ENCODE peak calls at places on chromosomes 2 and 18, in five cellular contexts. One of them, this sample, is unnamed.

GRCh38 chr2:48694143-48694542 is 61.4 kb downstream of the LHCGR start:
- DNase-seq in adrenal gland: no peak
- DNase-seq in T-cell: no peak
- DNase-seq in AG09309: no peak
- DNase-seq in dorsolateral prefrontal cortex: no peak
- DNase-seq in this sample: no peak

GRCh38 chr2:79103199-79103598 is 15.4 kb upstream of the REG1B start:
- DNase-seq in adrenal gland: no peak
- DNase-seq in T-cell: no peak
- DNase-seq in AG09309: no peak
- DNase-seq in dorsolateral prefrontal cortex: no peak
- DNase-seq in this sample: no peak

GRCh38 chr2:120976501-120977307 is 241.0 kb downstream of the GLI2 start:
- DNase-seq in adrenal gland: no peak
- DNase-seq in T-cell: no peak
- DNase-seq in AG09309: no peak
- DNase-seq in dorsolateral prefrontal cortex: no peak
- DNase-seq in this sample: no peak

GRCh38 chr2:109722026-109722425 is 72.1 kb upstream of the RGPD5 start:
- DNase-seq in adrenal gland: no peak
- DNase-seq in T-cell: no peak
- DNase-seq in AG09309: no peak
- DNase-seq in dorsolateral prefrontal cortex: no peak
- DNase-seq in this sample: peak; percentile 37

GRCh38 chr2:241844066-241844728 is 14.5 kb downstream of the PDCD1 start:
- DNase-seq in adrenal gland: peak; percentile 84
- DNase-seq in T-cell: peak; percentile 44
- DNase-seq in AG09309: no peak
- DNase-seq in dorsolateral prefrontal cortex: no peak
- DNase-seq in this sample: no peak

GRCh38 chr2:44744961-44745360 is 196.5 kb upstream of the SIX3 start:
- DNase-seq in adrenal gland: no peak
- DNase-seq in T-cell: no peak
- DNase-seq in AG09309: no peak
- DNase-seq in dorsolateral prefrontal cortex: no peak
- DNase-seq in this sample: no peak

GRCh38 chr18:59516356-59517155 is 157.5 kb upstream of the LMAN1 start:
- DNase-seq in adrenal gland: peak; percentile 85
- DNase-seq in T-cell: no peak
- DNase-seq in AG09309: peak; percentile 24
- DNase-seq in dorsolateral prefrontal cortex: no peak
- DNase-seq in this sample: no peak

GRCh38 chr2:173414823-173415322 is 60.2 kb downstream of the CDCA7 start:
- DNase-seq in adrenal gland: peak; percentile 19
- DNase-seq in T-cell: no peak
- DNase-seq in AG09309: no peak
- DNase-seq in dorsolateral prefrontal cortex: no peak
- DNase-seq in this sample: no peak

GRCh38 chr18:3305354-3305762 is 43.4 kb downstream of the MYL12B start:
- DNase-seq in adrenal gland: no peak
- DNase-seq in T-cell: peak; percentile 25
- DNase-seq in AG09309: peak; percentile 89
- DNase-seq in dorsolateral prefrontal cortex: no peak
- DNase-seq in this sample: peak; percentile 48

GRCh38 chr2:15195723-15196270 is 365.3 kb downstream of the NBAS start:
- DNase-seq in adrenal gland: no peak
- DNase-seq in T-cell: no peak
- DNase-seq in AG09309: no peak
- DNase-seq in dorsolateral prefrontal cortex: no peak
- DNase-seq in this sample: no peak

GRCh38 chr2:240869956-240870875 is 1.6 kb downstream of the AGXT start:
- DNase-seq in adrenal gland: no peak
- DNase-seq in T-cell: no peak
- DNase-seq in AG09309: no peak
- DNase-seq in dorsolateral prefrontal cortex: no peak
- DNase-seq in this sample: no peak

This sample was measured in CD8-positive, alpha-beta T cell.